ENCODE peak calls at places on chromosomes 2 and 18, in seven cellular contexts. L, I, K, J, O, F and M are unnamed samples.

GRCh38 chr2:239887604-239888003 is 137.5 kb downstream of the NDUFA10 start:
- DNase-seq in K (no peak), F (no peak), I (no peak), J (no peak), O (no peak), L (no peak), M (no peak)

GRCh38 chr18:56128153-56128791 is 510.1 kb downstream of the TXNL1 start:
- DNase-seq in F (no peak), L (no peak), O (no peak), I (no peak), J (no peak), K (no peak), M (no peak)

GRCh38 chr2:135299165-135299564 is 231.9 kb downstream of the ZRANB3 start:
- DNase-seq in I (no peak), O (no peak), J (no peak), K (no peak), L (no peak), F (no peak), M (no peak)

GRCh38 chr18:8515142-8515865 is 93.9 kb upstream of the RAB12 start:
- DNase-seq in O (no peak), K (no peak), I (no peak), F (no peak), L (no peak), J (no peak), M (no peak)

GRCh38 chr2:101550555-101550954 is 75.6 kb upstream of the RFX8 start:
- DNase-seq in O (no peak), K (no peak), F (no peak), J (no peak), I (no peak), L (no peak), M (no peak)

GRCh38 chr2:126912201-126912600 is 13.5 kb downstream of the TEX51 start:
- DNase-seq in L (no peak), O (no peak), I (no peak), J (no peak), F (no peak), K (no peak), M (no peak)

GRCh38 chr2:241324775-241325174 is 9.1 kb downstream of the SEPTIN2 start:
- DNase-seq in I (no peak), J (no peak), F (no peak), K (no peak), O (no peak), L (no peak), M (no peak)

GRCh38 chr2:223165423-223166214 is 113.6 kb downstream of the KCNE4 start:
- DNase-seq in I (no peak), L (no peak), O (no peak), J (no peak), K (no peak), F (no peak), M (no peak)

GRCh38 chr18:10402876-10403559 is 51.4 kb upstream of the APCDD1 start:
- DNase-seq in L (no peak), J (no peak), I (no peak), O (no peak), K (no peak), F (no peak), M (no peak)

GRCh38 chr2:194616334-194616733 is 1040.7 kb upstream of the SLC39A10 start:
- DNase-seq in O (no peak), I (no peak), L (no peak), J (no peak), K (peak; percentile 15), F (no peak), M (no peak)

GRCh38 chr18:75211721-75212625 is 1.4 kb downstream of the TSHZ1 start:
- DNase-seq in L (no peak), I (peak; percentile 56), O (peak; percentile 9), J (peak; percentile 80), K (no peak), F (no peak), M (no peak)

GRCh38 chr2:28359222-28360065 is 33.2 kb upstream of the FOSL2 start:
- DNase-seq in O (peak; percentile 69), I (peak; percentile 68), J (no peak), L (peak; percentile 84), F (no peak), K (peak; percentile 57), M (peak; percentile 56)

GRCh38 chr2:131112477-131113027 is 7.4 kb downstream of the PLEKHB2 start:
- DNase-seq in I (peak; percentile 20), L (no peak), O (no peak), K (no peak), J (no peak), F (no peak), M (no peak)

GRCh38 chr2:242038166-242038927 is 168.8 kb downstream of the RTP5 start:
- DNase-seq in L (peak; percentile 16), O (peak; percentile 67), I (no peak), F (no peak), K (no peak), J (no peak), M (no peak)

GRCh38 chr18:67515987-67516431 is 511 bp downstream of the DSEL start:
- DNase-seq in K (no peak), F (peak; percentile 89), I (peak; percentile 84), O (peak; percentile 50), L (peak; percentile 90), J (peak; percentile 95), M (peak; percentile 25)

GRCh38 chr18:67517224-67517765 is 775 bp upstream of the DSEL start:
- DNase-seq in O (no peak), J (peak; percentile 19), F (no peak), L (no peak), K (no peak), I (no peak), M (no peak)

GRCh38 chr18:67518566-67518965 is 2.0 kb upstream of the DSEL start:
- DNase-seq in F (no peak), K (no peak), I (no peak), J (no peak), O (no peak), L (no peak), M (no peak)

GRCh38 chr18:67514901-67515540 is 1.5 kb downstream of the DSEL start:
- DNase-seq in I (peak; percentile 7), K (no peak), L (no peak), J (no peak), F (no peak), O (no peak), M (no peak)

DNA sequence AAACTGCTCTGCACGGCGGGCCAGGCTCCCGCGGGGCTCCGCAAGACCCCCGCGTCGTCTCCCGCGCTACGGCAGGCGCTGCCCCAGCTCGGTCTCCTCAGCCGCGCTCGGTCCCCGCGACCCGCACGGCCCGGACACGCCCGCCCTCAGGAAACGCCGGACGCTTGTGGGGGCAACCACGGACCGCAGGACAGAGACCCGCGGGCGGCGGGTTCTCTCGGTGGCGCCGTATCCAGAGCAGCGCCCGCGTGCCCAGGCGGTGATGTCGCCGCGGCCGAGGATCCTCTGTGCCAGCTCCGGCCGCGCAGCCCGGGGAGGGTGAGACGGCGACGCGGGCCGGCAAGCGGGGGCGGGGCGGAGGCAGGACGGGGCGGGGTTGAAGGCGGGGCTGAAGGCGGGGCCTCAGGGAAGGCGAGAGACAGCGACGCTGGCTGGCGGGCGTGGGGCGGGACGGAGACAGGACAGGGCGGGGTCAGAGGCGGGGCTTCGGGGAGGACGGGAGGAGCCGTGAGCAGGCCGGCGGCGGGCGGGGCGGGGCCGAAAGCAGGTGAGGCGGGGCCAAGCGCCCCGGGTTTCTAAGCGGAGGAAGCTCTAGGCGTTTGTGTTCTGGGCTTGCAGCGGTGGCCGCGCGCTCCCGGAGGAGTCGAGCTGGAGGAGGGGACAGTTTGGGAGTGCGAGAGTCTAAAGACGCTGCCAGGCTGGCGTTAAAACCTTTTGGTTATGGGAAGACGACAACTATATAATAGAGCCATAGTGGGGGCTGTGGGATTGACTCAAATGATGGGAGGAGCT is at the start of gene DSEL:
- DNase-seq in L (peak; percentile 98), J (peak; percentile 96), I (peak; percentile 94), F (peak; percentile 98), O (peak; percentile 74), K (peak; percentile 20), M (peak; percentile 80)
- TF ChIP-seq POLR2AphosphoS5 in L (peak; percentile 55), J (peak; percentile 84), I (peak; percentile 46), F (peak; percentile 46), O (no peak), K (no peak), M (no peak)

DNA sequence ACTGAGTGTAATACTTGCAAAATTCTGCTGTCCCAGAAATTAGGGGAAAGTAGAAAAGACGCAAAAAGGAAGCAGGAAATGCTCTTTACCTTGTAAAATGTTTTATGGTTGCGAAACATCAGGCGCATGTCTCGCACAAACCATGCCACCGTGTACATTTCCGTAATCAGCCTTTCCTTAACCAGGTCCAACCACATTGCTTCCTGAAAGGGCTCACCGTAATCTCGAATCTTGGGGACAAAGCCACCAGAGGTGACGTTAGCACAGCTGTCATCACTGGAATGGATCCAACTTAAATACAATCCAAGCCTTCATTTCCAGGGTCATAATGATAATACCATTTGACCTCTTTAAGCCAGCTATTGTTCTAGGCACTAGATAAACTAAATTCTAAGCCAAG is 49.3 kb downstream of the SP110 start:
- DNase-seq in L (peak; percentile 58), F (peak; percentile 40), I (peak; percentile 56), J (no peak), K (no peak), O (no peak), M (no peak)
- TF ChIP-seq POLR2AphosphoS5 in L (peak; percentile 85), F (peak; percentile 74), I (peak; percentile 41), J (no peak), K (no peak), O (no peak), M (no peak)

GRCh38 chr18:21833619-21834300 is 93.2 kb downstream of the MIB1 start:
- DNase-seq in O (no peak), K (no peak), I (peak; percentile 25), L (no peak), J (no peak), F (no peak), M (no peak)

GRCh38 chr18:21830533-21830932 is 89.9 kb downstream of the MIB1 start:
- DNase-seq in O (no peak), J (peak; percentile 43), K (no peak), F (no peak), L (no peak), I (no peak), M (no peak)

GRCh38 chr18:21831413-21831831 is 90.8 kb downstream of the MIB1 start:
- DNase-seq in F (no peak), O (no peak), K (no peak), L (no peak), J (peak; percentile 19), I (no peak), M (no peak)

DNA sequence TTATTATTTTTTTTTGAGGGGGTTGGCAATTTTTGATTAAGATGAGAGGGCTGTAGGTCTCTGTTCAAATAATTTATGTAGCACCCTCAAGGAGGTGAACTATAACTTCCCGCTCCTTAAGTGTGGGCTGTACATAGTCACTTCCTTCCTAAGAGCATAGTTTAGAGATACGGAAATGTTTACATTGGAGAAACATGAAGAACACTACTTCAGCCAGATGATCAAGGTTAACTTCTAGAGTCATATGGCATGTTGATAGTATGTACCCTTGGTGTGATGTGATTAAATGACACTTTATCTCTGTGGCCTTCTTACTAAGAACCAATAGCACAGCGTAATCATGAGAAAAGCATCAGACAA is 93.7 kb downstream of the MIB1 start:
- DNase-seq in J (no peak), I (peak; percentile 62), L (no peak), O (no peak), K (no peak), F (no peak), M (no peak)
- TF ChIP-seq POLR2AphosphoS5 in J (no peak), I (peak; percentile 29), L (no peak), O (no peak), K (no peak), F (no peak), M (no peak)

DNA sequence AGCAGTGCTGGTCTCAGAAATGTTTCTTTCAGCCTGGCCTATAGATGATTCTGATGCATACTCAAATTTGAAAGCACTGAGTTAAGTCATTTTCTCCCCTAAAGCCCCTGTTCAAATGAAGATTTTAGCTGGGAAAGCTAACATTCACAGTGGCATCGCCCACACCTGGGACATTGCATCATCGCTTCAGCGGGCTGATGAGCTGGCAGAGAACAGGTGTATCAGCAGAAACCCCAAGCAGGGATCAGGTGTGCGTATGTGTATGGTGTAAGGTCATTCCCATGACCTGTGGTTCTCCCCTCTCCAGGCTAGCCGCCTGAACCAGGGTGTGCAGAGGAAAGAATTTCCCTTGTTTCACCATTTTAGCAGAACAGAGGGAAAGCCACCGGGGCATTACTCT is 56.3 kb downstream of the EPAS1 start:
- DNase-seq in I (no peak), O (no peak), L (no peak), J (no peak), K (no peak), F (no peak), M (no peak)
- TF ChIP-seq POLR2AphosphoS5 in I (no peak), O (no peak), L (no peak), J (no peak), K (no peak), F (no peak), M (no peak)